ENCODE peak calls at places on chromosomes 16 and 17, in ten cellular contexts. Q, V, D, Y, O, F, U, I, M and X are unnamed samples.

GRCh38 chr17:79038545-79039135 is 14.7 kb downstream of the C1QTNF1 start:
- DNase-seq in Y (peak; percentile 58), F (peak; percentile 52), Q (peak; percentile 84), U (peak; percentile 100), D (no peak), M (no peak), O (peak; percentile 97), I (no peak), V (no peak), X (no peak)

GRCh38 chr17:42178817-42179216 is 2.1 kb downstream of the KCNH4 start:
- DNase-seq in V (no peak), I (no peak), Q (no peak), O (no peak), Y (no peak), U (no peak), F (no peak), M (no peak), D (no peak), X (no peak)

GRCh38 chr16:65120811-65121721 is 797 bp downstream of the CDH11 start:
- DNase-seq in Q (peak; percentile 11), V (no peak), M (peak; percentile 29), F (peak; percentile 64), I (no peak), U (peak; percentile 35), O (peak; percentile 36), Y (peak; percentile 45), D (no peak), X (no peak)

GRCh38 chr16:20707461-20707860 is 10.0 kb upstream of the ACSM1 start:
- DNase-seq in F (no peak), M (no peak), Y (no peak), D (no peak), I (no peak), O (no peak), V (no peak), U (no peak), Q (no peak), X (no peak)

GRCh38 chr17:16989230-16989952 is 17.5 kb upstream of the TNFRSF13B start:
- DNase-seq in I (no peak), Q (no peak), O (no peak), F (no peak), D (no peak), M (no peak), Y (no peak), U (no peak), V (no peak), X (no peak)

GRCh38 chr16:88713568-88714419 is 7.5 kb downstream of the CTU2 start:
- DNase-seq in O (no peak), Q (peak; percentile 60), I (no peak), U (no peak), F (peak; percentile 28), Y (no peak), D (no peak), M (no peak), V (no peak), X (no peak)

GRCh38 chr17:67377727-67378443 is 804 bp downstream of the PITPNC1 start:
- DNase-seq in Q (peak; percentile 59), F (peak; percentile 77), V (peak; percentile 56), I (no peak), U (peak; percentile 46), M (no peak), D (no peak), O (peak; percentile 42), Y (peak; percentile 68), X (no peak)

GRCh38 chr16:81480856-81481821 is 36.5 kb downstream of the CMIP start:
- DNase-seq in O (peak; percentile 66), D (no peak), I (no peak), Q (peak; percentile 66), Y (peak; percentile 65), M (peak; percentile 49), V (no peak), F (no peak), U (no peak), X (no peak)

GRCh38 chr16:3158014-3158497 is 23.2 kb downstream of the ZNF213 start:
- DNase-seq in Q (no peak), O (peak; percentile 33), I (no peak), U (no peak), Y (no peak), V (peak; percentile 17), D (no peak), M (no peak), F (no peak), X (no peak)

GRCh38 chr17:27792095-27792494 is 8.2 kb downstream of the NOS2 start:
- DNase-seq in F (no peak), Y (no peak), D (no peak), V (no peak), U (no peak), M (no peak), Q (no peak), I (no peak), O (no peak), X (no peak)

GRCh38 chr16:14026572-14026971 is 44.5 kb upstream of the MRTFB start:
- DNase-seq in F (no peak), M (no peak), U (no peak), V (no peak), Y (no peak), O (no peak), Q (no peak), I (no peak), D (no peak), X (no peak)

GRCh38 chr16:73066321-73066926 is 18.5 kb upstream of the ZFHX3 start:
- DNase-seq in U (no peak), D (no peak), V (no peak), M (no peak), Y (no peak), O (no peak), I (no peak), Q (no peak), F (no peak), X (no peak)

GRCh38 chr16:1870365-1871082 is 1.4 kb downstream of the MEIOB start:
- DNase-seq in F (peak; percentile 76), U (peak; percentile 45), Q (peak; percentile 93), O (peak; percentile 44), I (peak; percentile 15), D (no peak), V (peak; percentile 49), M (no peak), Y (no peak), X (no peak)

GRCh38 chr17:226773-227580 is 45.5 kb upstream of the DOC2B start:
- DNase-seq in I (no peak), V (no peak), M (peak; percentile 22), Q (no peak), O (no peak), D (no peak), U (no peak), F (peak; percentile 29), Y (no peak), X (no peak)

GRCh38 chr16:66454751-66455150 is 27.7 kb downstream of the BEAN1 start:
- DNase-seq in Q (no peak), F (no peak), V (no peak), D (no peak), I (no peak), O (no peak), Y (no peak), U (no peak), M (no peak), X (no peak)

GRCh38 chr16:89531821-89532526 is 23.8 kb downstream of the SPG7 start:
- DNase-seq in I (no peak), O (no peak), D (no peak), U (no peak), Y (no peak), V (no peak), Q (no peak), F (no peak), M (no peak), X (no peak)

GRCh38 chr17:31702040-31702439 is 157.0 kb downstream of the COPRS start:
- DNase-seq in U (no peak), Q (no peak), M (no peak), Y (no peak), V (no peak), F (no peak), I (no peak), D (no peak), O (no peak), X (no peak)

GRCh38 chr17:7081341-7082062 is 1.5 kb upstream of the CLEC10A start:
- DNase-seq in F (no peak), U (no peak), D (no peak), V (no peak), M (no peak), I (no peak), O (no peak), Y (peak; percentile 39), Q (no peak), X (no peak)

GRCh38 chr17:77770331-77771105 is 188.0 kb upstream of the TNRC6C start:
- DNase-seq in Y (peak; percentile 44), U (peak; percentile 68), D (no peak), O (peak; percentile 33), V (no peak), F (peak; percentile 65), Q (no peak), I (no peak), M (no peak), X (no peak)

GRCh38 chr17:57723427-57724037 is 21.6 kb downstream of the CCDC182 start:
- DNase-seq in Q (peak; percentile 95), V (no peak), M (no peak), U (no peak), Y (no peak), F (peak; percentile 53), I (no peak), O (no peak), D (no peak), X (no peak)

GRCh38 chr17:80513892-80514291 is 30.7 kb upstream of the RPTOR start:
- DNase-seq in U (peak; percentile 70), O (peak; percentile 30), M (no peak), Y (no peak), D (no peak), Q (no peak), V (no peak), F (peak; percentile 92), I (peak; percentile 23), X (no peak)

GRCh38 chr16:67428146-67428731 is 2.7 kb upstream of the HSD11B2 start:
- DNase-seq in F (peak; percentile 84), D (no peak), U (peak; percentile 59), O (peak; percentile 71), I (peak; percentile 7), M (peak; percentile 49), Q (peak; percentile 73), Y (peak; percentile 85), V (peak; percentile 53), X (no peak)